ENCODE peak calls at places on chromosomes 3 and 15, in four cellular contexts. One of them, this sample, is unnamed.

GRCh38 chr3:134446800-134447199 is 39.0 kb downstream of the ANAPC13 start:
- DNase-seq in endodermal cell: peak
- DNase-seq in K562: no peak
- DNase-seq in MM.1S: no peak
- DNase-seq in this sample: no peak

GRCh38 chr3:105094588-105094987 is 272.1 kb upstream of the ALCAM start:
- DNase-seq in endodermal cell: no peak
- DNase-seq in K562: no peak
- DNase-seq in MM.1S: no peak
- DNase-seq in this sample: no peak

GRCh38 chr3:73727117-73727802 is 102.5 kb upstream of the PDZRN3 start:
- DNase-seq in endodermal cell: peak
- DNase-seq in K562: no peak
- DNase-seq in MM.1S: no peak
- DNase-seq in this sample: no peak

GRCh38 chr3:20511863-20512262 is 325.9 kb upstream of the SGO1 start:
- DNase-seq in endodermal cell: peak
- DNase-seq in K562: peak
- DNase-seq in MM.1S: peak
- DNase-seq in this sample: no peak

GRCh38 chr3:184003187-184003967 is 14.3 kb downstream of the ABCC5 start:
- DNase-seq in endodermal cell: no peak
- DNase-seq in K562: no peak
- DNase-seq in MM.1S: no peak
- DNase-seq in this sample: no peak

GRCh38 chr3:14146381-14147062 is 21.7 kb downstream of the TMEM43 start:
- DNase-seq in endodermal cell: peak
- DNase-seq in K562: no peak
- DNase-seq in MM.1S: no peak
- DNase-seq in this sample: no peak

GRCh38 chr3:151976211-151977050 is 103.0 kb downstream of the SUCNR1 start:
- DNase-seq in endodermal cell: no peak
- DNase-seq in K562: no peak
- DNase-seq in MM.1S: no peak
- DNase-seq in this sample: no peak

GRCh38 chr15:52464478-52464877 is 64.2 kb downstream of the MYO5A start:
- DNase-seq in endodermal cell: no peak
- DNase-seq in K562: no peak
- DNase-seq in MM.1S: peak
- DNase-seq in this sample: no peak

GRCh38 chr15:60344987-60345386 is 52.8 kb downstream of the ANXA2 start:
- DNase-seq in endodermal cell: no peak
- DNase-seq in K562: no peak
- DNase-seq in MM.1S: no peak
- DNase-seq in this sample: no peak

GRCh38 chr15:89808160-89808870 is 6.3 kb downstream of the ANPEP start:
- DNase-seq in endodermal cell: no peak
- DNase-seq in K562: no peak
- DNase-seq in MM.1S: no peak
- DNase-seq in this sample: no peak

DNA sequence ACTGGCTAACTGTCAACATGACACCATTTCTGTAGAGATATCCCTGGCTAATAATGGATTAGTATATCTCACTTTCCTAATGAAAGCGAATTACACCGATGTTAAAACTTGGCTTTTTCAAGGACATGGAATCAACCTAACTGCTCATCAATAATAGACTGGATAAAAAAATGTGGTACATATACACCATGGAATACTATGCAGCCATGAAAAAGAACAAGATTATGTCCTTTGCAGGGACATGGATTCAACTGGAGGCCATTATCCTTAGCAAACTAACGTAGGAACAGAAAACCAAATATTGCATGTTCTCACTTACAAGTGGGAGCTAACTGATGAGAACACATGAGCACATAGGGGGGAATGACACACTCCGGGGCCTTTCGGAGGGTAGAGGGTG is 62.6 kb downstream of the ZIC1 start:
- DNase-seq in endodermal cell: no peak
- DNase-seq in K562: no peak
- DNase-seq in MM.1S: no peak
- DNase-seq in this sample: no peak
- H3K9ac ChIP-seq in endodermal cell: no peak
- H3K9ac ChIP-seq in K562: no peak
- H3K9ac ChIP-seq in MM.1S: no peak
- H3K9ac ChIP-seq in this sample: no peak

GRCh38 chr3:24018784-24019570 is 73.9 kb downstream of the NR1D2 start:
- DNase-seq in endodermal cell: peak
- DNase-seq in K562: no peak
- DNase-seq in MM.1S: no peak
- DNase-seq in this sample: no peak
- H3K4me3 ChIP-seq in endodermal cell: no peak
- H3K4me3 ChIP-seq in K562: no peak
- H3K4me3 ChIP-seq in MM.1S: no peak
- H3K4me3 ChIP-seq in this sample: no peak

DNA sequence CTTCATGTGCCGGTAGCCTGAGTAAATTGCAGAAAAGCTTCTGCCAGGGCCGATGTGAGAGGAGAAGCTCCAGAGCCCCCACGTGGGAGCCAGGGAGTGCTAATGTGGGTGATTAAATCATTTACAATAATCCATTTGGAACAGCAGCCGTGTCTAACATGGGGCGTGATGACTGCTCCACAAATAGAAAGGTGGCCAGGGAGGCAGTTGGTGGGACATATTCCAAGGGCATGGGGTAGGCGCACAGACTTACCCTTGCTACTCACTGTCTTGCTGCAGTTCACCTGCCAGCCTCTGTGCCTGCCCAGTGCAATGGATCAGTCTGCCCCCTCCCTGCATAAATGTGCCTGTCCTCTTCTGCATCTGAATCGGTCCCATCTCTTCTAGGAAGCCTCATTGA is 39.3 kb upstream of the INSYN1 start:
- DNase-seq in endodermal cell: no peak
- DNase-seq in K562: no peak
- DNase-seq in MM.1S: no peak
- DNase-seq in this sample: no peak
- H3K27ac ChIP-seq in endodermal cell: no peak
- H3K27ac ChIP-seq in K562: no peak
- H3K27ac ChIP-seq in MM.1S: no peak
- H3K27ac ChIP-seq in this sample: no peak

GRCh38 chr15:96345560-96346389 is 15.3 kb downstream of the NR2F2 start:
- DNase-seq in endodermal cell: peak
- DNase-seq in K562: no peak
- DNase-seq in MM.1S: peak
- DNase-seq in this sample: peak

GRCh38 chr15:96347181-96348111 is 16.9 kb downstream of the NR2F2 start:
- DNase-seq in endodermal cell: peak
- DNase-seq in K562: peak
- DNase-seq in MM.1S: no peak
- DNase-seq in this sample: peak

GRCh38 chr15:96344706-96345559 is 14.4 kb downstream of the NR2F2 start:
- DNase-seq in endodermal cell: peak
- DNase-seq in K562: no peak
- DNase-seq in MM.1S: no peak
- DNase-seq in this sample: peak

GRCh38 chr15:96348112-96349027 is 17.9 kb downstream of the NR2F2 start:
- DNase-seq in endodermal cell: peak
- DNase-seq in K562: no peak
- DNase-seq in MM.1S: no peak
- DNase-seq in this sample: peak

DNA sequence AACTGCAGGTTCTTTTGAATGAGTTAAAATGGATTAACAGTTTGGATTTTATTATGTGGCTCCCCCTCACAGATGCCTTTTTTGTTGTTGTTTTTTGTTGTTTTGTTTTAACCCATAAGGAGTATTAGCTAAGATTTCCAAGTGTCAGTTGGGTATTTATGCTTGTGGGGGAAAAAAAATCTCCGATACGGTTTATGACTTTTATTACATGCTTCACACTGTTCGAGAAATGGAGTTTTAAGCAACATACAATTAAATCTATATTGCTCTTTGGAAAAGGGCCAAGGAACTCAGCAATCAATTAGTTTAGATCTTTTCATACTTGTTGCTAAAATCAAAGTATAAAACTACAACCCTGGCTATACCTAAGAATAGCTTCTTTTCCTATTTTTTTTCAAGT is 15.9 kb downstream of the NR2F2 start:
- DNase-seq in endodermal cell: no peak
- DNase-seq in K562: no peak
- DNase-seq in MM.1S: no peak
- DNase-seq in this sample: no peak
- H3K9ac ChIP-seq in endodermal cell: no peak
- H3K9ac ChIP-seq in K562: no peak
- H3K9ac ChIP-seq in MM.1S: no peak
- H3K9ac ChIP-seq in this sample: no peak

GRCh38 chr3:46209053-46209452 is 940 bp upstream of the CCR1 start:
- DNase-seq in endodermal cell: no peak
- DNase-seq in K562: no peak
- DNase-seq in MM.1S: peak
- DNase-seq in this sample: no peak
- H3K4me3 ChIP-seq in endodermal cell: no peak
- H3K4me3 ChIP-seq in K562: no peak
- H3K4me3 ChIP-seq in MM.1S: no peak
- H3K4me3 ChIP-seq in this sample: no peak

GRCh38 chr3:70069557-70069956 is 70.0 kb downstream of the SAMMSON start:
- DNase-seq in endodermal cell: no peak
- DNase-seq in K562: no peak
- DNase-seq in MM.1S: no peak
- DNase-seq in this sample: no peak
- H3K27ac ChIP-seq in endodermal cell: no peak
- H3K27ac ChIP-seq in K562: no peak
- H3K27ac ChIP-seq in MM.1S: no peak
- H3K27ac ChIP-seq in this sample: no peak

GRCh38 chr3:165874663-165875489 is 37.7 kb upstream of the BCHE start:
- DNase-seq in endodermal cell: peak
- DNase-seq in K562: no peak
- DNase-seq in MM.1S: no peak
- DNase-seq in this sample: no peak
- H3K9ac ChIP-seq in endodermal cell: no peak
- H3K9ac ChIP-seq in K562: no peak
- H3K9ac ChIP-seq in MM.1S: no peak
- H3K9ac ChIP-seq in this sample: no peak

DNA sequence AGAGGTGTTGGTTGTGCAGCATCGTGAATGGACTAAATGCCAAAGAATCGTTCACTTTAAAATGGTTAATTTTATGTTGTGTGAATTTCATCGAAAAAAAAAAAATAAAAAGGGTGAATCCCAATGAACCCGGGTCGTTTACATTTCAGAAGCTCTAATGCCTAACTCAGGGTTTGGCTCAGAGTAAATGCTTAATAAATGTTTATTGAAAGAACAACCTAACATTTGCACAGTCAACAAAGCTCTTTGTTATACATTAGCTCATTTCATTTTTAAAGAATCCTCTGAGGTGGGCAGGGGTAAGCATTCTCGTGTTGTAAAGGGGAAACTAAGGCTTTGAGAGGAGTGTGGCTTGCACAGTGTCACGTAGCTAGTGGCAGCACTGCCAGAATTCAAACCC is 109.5 kb downstream of the RPLP1 start:
- DNase-seq in endodermal cell: no peak
- DNase-seq in K562: no peak
- DNase-seq in MM.1S: no peak
- DNase-seq in this sample: peak
- H3K4me3 ChIP-seq in endodermal cell: no peak
- H3K4me3 ChIP-seq in K562: no peak
- H3K4me3 ChIP-seq in MM.1S: no peak
- H3K4me3 ChIP-seq in this sample: no peak

GRCh38 chr3:50147861-50148260 is 7.3 kb upstream of the SEMA3F start:
- DNase-seq in endodermal cell: no peak
- DNase-seq in K562: no peak
- DNase-seq in MM.1S: no peak
- DNase-seq in this sample: no peak
- H3K27ac ChIP-seq in endodermal cell: no peak
- H3K27ac ChIP-seq in K562: no peak
- H3K27ac ChIP-seq in MM.1S: no peak
- H3K27ac ChIP-seq in this sample: no peak

GRCh38 chr3:128616516-128617269 is 33.9 kb downstream of the RPN1 start:
- DNase-seq in endodermal cell: no peak
- DNase-seq in K562: no peak
- DNase-seq in MM.1S: no peak
- DNase-seq in this sample: no peak
- H3K9ac ChIP-seq in endodermal cell: no peak
- H3K9ac ChIP-seq in K562: no peak
- H3K9ac ChIP-seq in MM.1S: peak
- H3K9ac ChIP-seq in this sample: no peak